ENCODE peak calls at places on chromosome 7, in nine cellular contexts. One of them, this sample, is unnamed. For H3K4me1, the result is how much of the 10 kb centered on the place peaks cover.

GRCh38 chr7:100111914-100112313 is 7.2 kb downstream of the TAF6 start:
- DNase-seq in keratinocyte: no peak
- DNase-seq in foreskin keratinocyte: no peak
- DNase-seq in mammary epithelial cell: no peak
- DNase-seq in mucosa of descending colon: no peak
- DNase-seq in heart right ventricle: no peak
- DNase-seq in H1: no peak
- DNase-seq in thyroid gland: no peak
- DNase-seq in CD8-positive, alpha-beta T cell: no peak
- DNase-seq in this sample: no peak

GRCh38 chr7:127678947-127679346 is 27.0 kb downstream of the SND1 start:
- DNase-seq in keratinocyte: no peak
- DNase-seq in foreskin keratinocyte: no peak
- DNase-seq in mammary epithelial cell: no peak
- DNase-seq in mucosa of descending colon: no peak
- DNase-seq in heart right ventricle: no peak
- DNase-seq in H1: no peak
- DNase-seq in thyroid gland: no peak
- DNase-seq in CD8-positive, alpha-beta T cell: no peak
- DNase-seq in this sample: no peak

GRCh38 chr7:41915861-41916260 is 213.0 kb upstream of the INHBA start:
- DNase-seq in keratinocyte: no peak
- DNase-seq in foreskin keratinocyte: peak
- DNase-seq in mammary epithelial cell: no peak
- DNase-seq in mucosa of descending colon: no peak
- DNase-seq in heart right ventricle: no peak
- DNase-seq in H1: no peak
- DNase-seq in thyroid gland: no peak
- DNase-seq in CD8-positive, alpha-beta T cell: no peak
- DNase-seq in this sample: no peak

GRCh38 chr7:105826143-105826542 is 50.3 kb downstream of the ATXN7L1 start:
- DNase-seq in keratinocyte: no peak
- DNase-seq in foreskin keratinocyte: no peak
- DNase-seq in mammary epithelial cell: no peak
- DNase-seq in mucosa of descending colon: no peak
- DNase-seq in heart right ventricle: no peak
- DNase-seq in H1: no peak
- DNase-seq in thyroid gland: no peak
- DNase-seq in CD8-positive, alpha-beta T cell: no peak
- DNase-seq in this sample: no peak

GRCh38 chr7:1176891-1177373 is 16.9 kb upstream of the ZFAND2A start:
- DNase-seq in keratinocyte: no peak
- DNase-seq in foreskin keratinocyte: peak
- DNase-seq in mammary epithelial cell: peak
- DNase-seq in mucosa of descending colon: peak
- DNase-seq in heart right ventricle: peak
- DNase-seq in H1: no peak
- DNase-seq in thyroid gland: peak
- DNase-seq in CD8-positive, alpha-beta T cell: peak
- DNase-seq in this sample: no peak

GRCh38 chr7:136530831-136531230 is 337.6 kb upstream of the CHRM2 start:
- DNase-seq in keratinocyte: no peak
- DNase-seq in foreskin keratinocyte: no peak
- DNase-seq in mammary epithelial cell: no peak
- DNase-seq in mucosa of descending colon: no peak
- DNase-seq in heart right ventricle: no peak
- DNase-seq in H1: no peak
- DNase-seq in thyroid gland: no peak
- DNase-seq in CD8-positive, alpha-beta T cell: no peak
- DNase-seq in this sample: no peak

GRCh38 chr7:45435846-45436245 is 138.3 kb upstream of the ADCY1 start:
- DNase-seq in keratinocyte: peak
- DNase-seq in foreskin keratinocyte: peak
- DNase-seq in mammary epithelial cell: peak
- DNase-seq in mucosa of descending colon: no peak
- DNase-seq in heart right ventricle: no peak
- DNase-seq in H1: no peak
- DNase-seq in thyroid gland: no peak
- DNase-seq in CD8-positive, alpha-beta T cell: no peak
- DNase-seq in this sample: no peak

GRCh38 chr7:94423865-94424264 is 29.2 kb downstream of the COL1A2 start:
- DNase-seq in keratinocyte: no peak
- DNase-seq in foreskin keratinocyte: peak
- DNase-seq in mammary epithelial cell: peak
- DNase-seq in mucosa of descending colon: no peak
- DNase-seq in heart right ventricle: no peak
- DNase-seq in H1: no peak
- DNase-seq in thyroid gland: no peak
- DNase-seq in CD8-positive, alpha-beta T cell: no peak
- DNase-seq in this sample: no peak

GRCh38 chr7:151409555-151410404 is at the start of gene WDR86:
- DNase-seq in keratinocyte: no peak
- DNase-seq in foreskin keratinocyte: no peak
- DNase-seq in mammary epithelial cell: no peak
- DNase-seq in mucosa of descending colon: no peak
- DNase-seq in heart right ventricle: no peak
- DNase-seq in H1: no peak
- DNase-seq in thyroid gland: peak
- DNase-seq in CD8-positive, alpha-beta T cell: no peak
- DNase-seq in this sample: no peak

GRCh38 chr7:29968683-29969457 is 20.7 kb downstream of the SCRN1 start:
- DNase-seq in keratinocyte: no peak
- DNase-seq in foreskin keratinocyte: peak
- DNase-seq in mammary epithelial cell: peak
- DNase-seq in mucosa of descending colon: no peak
- DNase-seq in heart right ventricle: no peak
- DNase-seq in H1: no peak
- DNase-seq in thyroid gland: no peak
- DNase-seq in CD8-positive, alpha-beta T cell: no peak
- DNase-seq in this sample: no peak

GRCh38 chr7:93646538-93646937 is 72.0 kb upstream of the CALCR start:
- DNase-seq in keratinocyte: no peak
- DNase-seq in foreskin keratinocyte: no peak
- DNase-seq in mammary epithelial cell: no peak
- DNase-seq in mucosa of descending colon: no peak
- DNase-seq in heart right ventricle: no peak
- DNase-seq in H1: no peak
- DNase-seq in thyroid gland: no peak
- DNase-seq in CD8-positive, alpha-beta T cell: no peak
- DNase-seq in this sample: no peak

GRCh38 chr7:24227603-24228359 is 56.2 kb upstream of the NPY start:
- DNase-seq in keratinocyte: no peak
- DNase-seq in foreskin keratinocyte: no peak
- DNase-seq in mammary epithelial cell: no peak
- DNase-seq in mucosa of descending colon: no peak
- DNase-seq in heart right ventricle: no peak
- DNase-seq in H1: no peak
- DNase-seq in thyroid gland: no peak
- DNase-seq in CD8-positive, alpha-beta T cell: no peak
- DNase-seq in this sample: no peak

GRCh38 chr7:82183633-82184032 is 259.9 kb downstream of the CACNA2D1 start:
- DNase-seq in keratinocyte: peak
- DNase-seq in foreskin keratinocyte: peak
- DNase-seq in mammary epithelial cell: peak
- DNase-seq in mucosa of descending colon: no peak
- DNase-seq in heart right ventricle: no peak
- DNase-seq in H1: no peak
- DNase-seq in thyroid gland: no peak
- DNase-seq in CD8-positive, alpha-beta T cell: no peak
- DNase-seq in this sample: no peak

GRCh38 chr7:46109447-46109846 is 188.4 kb upstream of the IGFBP3 start:
- DNase-seq in keratinocyte: no peak
- DNase-seq in foreskin keratinocyte: no peak
- DNase-seq in mammary epithelial cell: no peak
- DNase-seq in mucosa of descending colon: no peak
- DNase-seq in heart right ventricle: no peak
- DNase-seq in H1: no peak
- DNase-seq in thyroid gland: no peak
- DNase-seq in CD8-positive, alpha-beta T cell: no peak
- DNase-seq in this sample: no peak

GRCh38 chr7:82472966-82473365 is 29.4 kb upstream of the CACNA2D1 start:
- DNase-seq in keratinocyte: no peak
- DNase-seq in foreskin keratinocyte: no peak
- DNase-seq in mammary epithelial cell: no peak
- DNase-seq in mucosa of descending colon: no peak
- DNase-seq in heart right ventricle: no peak
- DNase-seq in H1: no peak
- DNase-seq in thyroid gland: no peak
- DNase-seq in CD8-positive, alpha-beta T cell: no peak
- DNase-seq in this sample: no peak

GRCh38 chr7:70586822-70587221 is 545.1 kb upstream of the GALNT17 start:
- DNase-seq in keratinocyte: no peak
- DNase-seq in foreskin keratinocyte: no peak
- DNase-seq in mammary epithelial cell: no peak
- DNase-seq in mucosa of descending colon: no peak
- DNase-seq in heart right ventricle: no peak
- DNase-seq in H1: no peak
- DNase-seq in thyroid gland: no peak
- DNase-seq in CD8-positive, alpha-beta T cell: no peak
- DNase-seq in this sample: no peak

DNA sequence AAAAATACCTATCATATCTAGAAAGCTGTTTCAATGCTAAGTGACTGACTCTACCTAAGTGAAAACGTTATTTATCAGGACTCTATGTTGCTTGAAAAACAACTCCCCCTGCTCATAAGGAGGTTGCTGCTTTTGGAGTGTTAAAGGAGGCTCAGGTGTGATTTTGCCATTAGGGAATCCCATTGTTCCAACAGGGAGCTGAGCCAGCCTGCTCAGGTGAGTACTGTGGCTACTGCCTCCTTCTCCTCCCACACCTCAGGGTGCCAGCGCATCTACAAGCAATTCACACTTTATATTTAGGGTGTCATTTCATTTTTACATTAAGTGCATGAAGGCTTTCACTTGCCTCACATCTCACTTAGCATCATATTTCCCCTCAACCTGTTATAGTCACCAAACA is 84.7 kb downstream of the SEM1 start:
- DNase-seq in keratinocyte: no peak
- DNase-seq in foreskin keratinocyte: no peak
- DNase-seq in mammary epithelial cell: no peak
- DNase-seq in mucosa of descending colon: no peak
- DNase-seq in heart right ventricle: no peak
- DNase-seq in H1: no peak
- DNase-seq in thyroid gland: no peak
- DNase-seq in CD8-positive, alpha-beta T cell: no peak
- DNase-seq in this sample: no peak
- TF ChIP-seq CTCF in keratinocyte: no peak
- TF ChIP-seq CTCF in foreskin keratinocyte: no peak
- TF ChIP-seq CTCF in mammary epithelial cell: no peak
- TF ChIP-seq CTCF in mucosa of descending colon: no peak
- TF ChIP-seq CTCF in heart right ventricle: no peak
- TF ChIP-seq CTCF in H1: no peak
- TF ChIP-seq CTCF in thyroid gland: no peak
- TF ChIP-seq CTCF in CD8-positive, alpha-beta T cell: no peak
- TF ChIP-seq CTCF in this sample: no peak

GRCh38 chr7:121376982-121377381 is 19.1 kb downstream of the FAM3C start:
- DNase-seq in keratinocyte: no peak
- DNase-seq in foreskin keratinocyte: no peak
- DNase-seq in mammary epithelial cell: no peak
- DNase-seq in mucosa of descending colon: no peak
- DNase-seq in heart right ventricle: no peak
- DNase-seq in H1: no peak
- DNase-seq in thyroid gland: no peak
- DNase-seq in CD8-positive, alpha-beta T cell: no peak
- DNase-seq in this sample: no peak
- H3K4me1 ChIP-seq in keratinocyte: under half
- H3K4me1 ChIP-seq in foreskin keratinocyte: under half
- H3K4me1 ChIP-seq in mammary epithelial cell: under half
- H3K4me1 ChIP-seq in mucosa of descending colon: under half
- H3K4me1 ChIP-seq in heart right ventricle: under half
- H3K4me1 ChIP-seq in H1: under half
- H3K4me1 ChIP-seq in thyroid gland: under half
- H3K4me1 ChIP-seq in CD8-positive, alpha-beta T cell: under half
- H3K4me1 ChIP-seq in this sample: under half

GRCh38 chr7:130996841-130997231 is 262.8 kb upstream of the KLF14 start:
- DNase-seq in keratinocyte: no peak
- DNase-seq in foreskin keratinocyte: peak
- DNase-seq in mammary epithelial cell: peak
- DNase-seq in mucosa of descending colon: peak
- DNase-seq in heart right ventricle: no peak
- DNase-seq in H1: no peak
- DNase-seq in thyroid gland: peak
- DNase-seq in CD8-positive, alpha-beta T cell: no peak
- DNase-seq in this sample: no peak
- TF ChIP-seq CTCF in keratinocyte: no peak
- TF ChIP-seq CTCF in foreskin keratinocyte: no peak
- TF ChIP-seq CTCF in mammary epithelial cell: no peak
- TF ChIP-seq CTCF in mucosa of descending colon: no peak
- TF ChIP-seq CTCF in heart right ventricle: no peak
- TF ChIP-seq CTCF in H1: no peak
- TF ChIP-seq CTCF in thyroid gland: no peak
- TF ChIP-seq CTCF in CD8-positive, alpha-beta T cell: no peak
- TF ChIP-seq CTCF in this sample: no peak

GRCh38 chr7:155763721-155764431 is 48.4 kb downstream of the SHH start:
- DNase-seq in keratinocyte: no peak
- DNase-seq in foreskin keratinocyte: no peak
- DNase-seq in mammary epithelial cell: no peak
- DNase-seq in mucosa of descending colon: no peak
- DNase-seq in heart right ventricle: peak
- DNase-seq in H1: no peak
- DNase-seq in thyroid gland: no peak
- DNase-seq in CD8-positive, alpha-beta T cell: peak
- DNase-seq in this sample: no peak

GRCh38 chr7:155763122-155763521 is 49.1 kb downstream of the SHH start:
- DNase-seq in keratinocyte: no peak
- DNase-seq in foreskin keratinocyte: no peak
- DNase-seq in mammary epithelial cell: no peak
- DNase-seq in mucosa of descending colon: no peak
- DNase-seq in heart right ventricle: no peak
- DNase-seq in H1: no peak
- DNase-seq in thyroid gland: no peak
- DNase-seq in CD8-positive, alpha-beta T cell: no peak
- DNase-seq in this sample: no peak

GRCh38 chr7:155765458-155765857 is 46.8 kb downstream of the SHH start:
- DNase-seq in keratinocyte: no peak
- DNase-seq in foreskin keratinocyte: no peak
- DNase-seq in mammary epithelial cell: no peak
- DNase-seq in mucosa of descending colon: no peak
- DNase-seq in heart right ventricle: no peak
- DNase-seq in H1: no peak
- DNase-seq in thyroid gland: no peak
- DNase-seq in CD8-positive, alpha-beta T cell: no peak
- DNase-seq in this sample: no peak

GRCh38 chr7:155762639-155763038 is 49.6 kb downstream of the SHH start:
- DNase-seq in keratinocyte: no peak
- DNase-seq in foreskin keratinocyte: no peak
- DNase-seq in mammary epithelial cell: no peak
- DNase-seq in mucosa of descending colon: no peak
- DNase-seq in heart right ventricle: no peak
- DNase-seq in H1: no peak
- DNase-seq in thyroid gland: no peak
- DNase-seq in CD8-positive, alpha-beta T cell: no peak
- DNase-seq in this sample: no peak

DNA sequence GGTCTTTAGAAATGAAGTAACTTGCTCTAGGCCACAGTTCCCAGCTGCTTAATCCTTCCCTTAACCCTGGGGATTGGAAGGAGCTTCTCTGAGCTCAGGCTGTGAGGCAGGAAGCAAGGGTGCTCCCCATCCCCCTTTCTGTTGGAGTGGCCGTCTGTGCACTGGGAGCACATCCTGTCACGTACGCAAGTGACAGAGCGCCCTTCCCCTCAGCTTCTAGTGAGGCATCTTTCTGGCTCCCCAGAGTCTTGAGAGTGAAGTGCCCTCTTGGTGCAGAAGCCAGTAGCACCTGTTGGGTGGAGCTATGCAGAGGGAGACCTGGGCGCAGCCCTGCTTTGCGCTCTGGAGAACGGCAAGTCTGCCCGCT is 47.8 kb downstream of the SHH start:
- DNase-seq in keratinocyte: no peak
- DNase-seq in foreskin keratinocyte: no peak
- DNase-seq in mammary epithelial cell: no peak
- DNase-seq in mucosa of descending colon: no peak
- DNase-seq in heart right ventricle: peak
- DNase-seq in H1: no peak
- DNase-seq in thyroid gland: no peak
- DNase-seq in CD8-positive, alpha-beta T cell: peak
- DNase-seq in this sample: no peak
- H3K4me1 ChIP-seq in keratinocyte: under half
- H3K4me1 ChIP-seq in foreskin keratinocyte: under half
- H3K4me1 ChIP-seq in mammary epithelial cell: under half
- H3K4me1 ChIP-seq in mucosa of descending colon: under half
- H3K4me1 ChIP-seq in heart right ventricle: under half
- H3K4me1 ChIP-seq in H1: under half
- H3K4me1 ChIP-seq in thyroid gland: under half
- H3K4me1 ChIP-seq in CD8-positive, alpha-beta T cell: under half
- H3K4me1 ChIP-seq in this sample: under half